ENCODE peak calls at places on chromosomes 3 and 15, in four cellular contexts. O is cardiac muscle cell, C is dorsolateral prefrontal cortex, G is transverse colon. T is an unnamed sample.

GRCh38 chr15:81723758-81724157 is 322.1 kb downstream of the MEX3B start:
- DNase-seq in O (no peak), C (no peak), G (no peak), T (no peak)

GRCh38 chr3:150739200-150739863 is 23.6 kb downstream of the SIAH2 start:
- DNase-seq in O (no peak), C (no peak), G (no peak), T (peak)

GRCh38 chr15:91790826-91791225 is 62.7 kb upstream of the SLCO3A1 start:
- DNase-seq in O (no peak), C (no peak), G (no peak), T (no peak)

GRCh38 chr15:37095197-37095992 is 5.0 kb downstream of the MEIS2 start:
- DNase-seq in O (no peak), C (no peak), G (no peak), T (no peak)

GRCh38 chr3:9915252-9916141 is 1.4 kb upstream of the IL17RC start:
- DNase-seq in O (peak), C (peak), G (peak), T (peak)

GRCh38 chr15:49045691-49046112 is 544 bp downstream of the SECISBP2L start:
- DNase-seq in O (peak), C (no peak), G (no peak), T (peak)

GRCh38 chr15:63046927-63047760 is 4.6 kb downstream of the TPM1 start:
- DNase-seq in O (peak), C (no peak), G (no peak), T (no peak)

GRCh38 chr3:8371085-8371551 is 130.5 kb upstream of the LMCD1 start:
- DNase-seq in O (no peak), C (no peak), G (no peak), T (no peak)

GRCh38 chr3:53629396-53629711 is 134.9 kb downstream of the CACNA1D start:
- DNase-seq in O (no peak), C (no peak), G (no peak), T (no peak)

GRCh38 chr15:81160312-81161214 is 26.5 kb downstream of the CFAP161 start:
- DNase-seq in O (no peak), C (no peak), G (peak), T (no peak)

GRCh38 chr3:18872466-18872865 is 275.8 kb upstream of the KCNH8 start:
- DNase-seq in O (no peak), C (no peak), G (no peak), T (peak)

GRCh38 chr15:57595011-57595866 is 3.5 kb downstream of the MYZAP start:
- DNase-seq in O (peak), C (no peak), G (no peak), T (no peak)

GRCh38 chr15:73346735-73347312 is 21.9 kb downstream of the HCN4 start:
- DNase-seq in O (peak), C (no peak), G (peak), T (peak)

GRCh38 chr15:60899322-60899966 is 329.7 kb downstream of the RORA start:
- DNase-seq in O (no peak), C (no peak), G (no peak), T (peak)

GRCh38 chr15:82178061-82178460 is 84.5 kb downstream of the EFL1 start:
- DNase-seq in O (no peak), C (no peak), G (no peak), T (no peak)

GRCh38 chr15:34239151-34239761 is 14.4 kb downstream of the EMC4 start:
- DNase-seq in O (no peak), C (no peak), G (no peak), T (peak)

GRCh38 chr3:160553829-160554228 is 11.5 kb downstream of the KPNA4 start:
- DNase-seq in O (no peak), C (no peak), G (no peak), T (no peak)

GRCh38 chr15:56835598-56836275 is 82.7 kb upstream of the TCF12 start:
- DNase-seq in O (no peak), C (no peak), G (no peak), T (no peak)

GRCh38 chr3:8457039-8457438 is 44.6 kb upstream of the LMCD1 start:
- DNase-seq in O (no peak), C (no peak), G (no peak), T (no peak)

GRCh38 chr3:94862703-94863102 is 799.8 kb downstream of the NSUN3 start:
- DNase-seq in O (peak), C (no peak), G (no peak), T (peak)

GRCh38 chr15:72491768-72492167 is 17.6 kb downstream of the ARIH1 start:
- DNase-seq in O (no peak), C (no peak), G (no peak), T (no peak)

GRCh38 chr3:31704651-31705179 is 172.0 kb downstream of the STT3B start:
- DNase-seq in O (no peak), C (no peak), G (peak), T (no peak)

GRCh38 chr15:88623061-88623460 is 1.9 kb downstream of the AEN start:
- DNase-seq in O (no peak), C (no peak), G (no peak), T (peak)

GRCh38 chr3:10374311-10374710 is 53.4 kb upstream of the SEC13 start:
- DNase-seq in O (no peak), C (no peak), G (no peak), T (no peak)

GRCh38 chr15:73021139-73021621 is 31.1 kb upstream of the NEO1 start:
- DNase-seq in O (peak), C (no peak), G (no peak), T (no peak)

GRCh38 chr3:89571707-89572106 is 464.3 kb downstream of the EPHA3 start:
- DNase-seq in O (peak), C (no peak), G (no peak), T (no peak)

GRCh38 chr3:191417457-191417729 is 43.6 kb upstream of the PYDC2 start:
- DNase-seq in O (no peak), C (no peak), G (no peak), T (no peak)

GRCh38 chr15:79724804-79725203 is 172.0 kb downstream of the MTHFS start:
- DNase-seq in O (no peak), C (no peak), G (no peak), T (no peak)

GRCh38 chr3:195241592-195242355 is 29.2 kb downstream of the XXYLT1 start:
- DNase-seq in O (no peak), C (no peak), G (no peak), T (no peak)

GRCh38 chr3:141876891-141877561 is 583 bp downstream of the ATP1B3 start:
- DNase-seq in O (peak), C (peak), G (peak), T (peak)

GRCh38 chr3:79211588-79212359 is 556.0 kb downstream of the ROBO1 start:
- DNase-seq in O (no peak), C (no peak), G (no peak), T (no peak)

GRCh38 chr3:112048911-112049310 is 14.4 kb downstream of the TMPRSS7 start:
- DNase-seq in O (peak), C (no peak), G (no peak), T (no peak)

GRCh38 chr3:20051123-20051806 is 11.0 kb downstream of the KAT2B start:
- DNase-seq in O (no peak), C (no peak), G (no peak), T (no peak)

GRCh38 chr3:71628571-71628970 is 45.0 kb upstream of the FOXP1 start:
- DNase-seq in O (no peak), C (no peak), G (no peak), T (no peak)
- H3K4me3 ChIP-seq in O (no peak), C (no peak), G (no peak), T (no peak)

GRCh38 chr3:56556908-56557814 is at the start of gene CCDC66:
- DNase-seq in O (peak), C (peak), G (peak), T (peak)
- TF ChIP-seq CTCF in O (peak), C (peak), G (peak), T (peak)

DNA sequence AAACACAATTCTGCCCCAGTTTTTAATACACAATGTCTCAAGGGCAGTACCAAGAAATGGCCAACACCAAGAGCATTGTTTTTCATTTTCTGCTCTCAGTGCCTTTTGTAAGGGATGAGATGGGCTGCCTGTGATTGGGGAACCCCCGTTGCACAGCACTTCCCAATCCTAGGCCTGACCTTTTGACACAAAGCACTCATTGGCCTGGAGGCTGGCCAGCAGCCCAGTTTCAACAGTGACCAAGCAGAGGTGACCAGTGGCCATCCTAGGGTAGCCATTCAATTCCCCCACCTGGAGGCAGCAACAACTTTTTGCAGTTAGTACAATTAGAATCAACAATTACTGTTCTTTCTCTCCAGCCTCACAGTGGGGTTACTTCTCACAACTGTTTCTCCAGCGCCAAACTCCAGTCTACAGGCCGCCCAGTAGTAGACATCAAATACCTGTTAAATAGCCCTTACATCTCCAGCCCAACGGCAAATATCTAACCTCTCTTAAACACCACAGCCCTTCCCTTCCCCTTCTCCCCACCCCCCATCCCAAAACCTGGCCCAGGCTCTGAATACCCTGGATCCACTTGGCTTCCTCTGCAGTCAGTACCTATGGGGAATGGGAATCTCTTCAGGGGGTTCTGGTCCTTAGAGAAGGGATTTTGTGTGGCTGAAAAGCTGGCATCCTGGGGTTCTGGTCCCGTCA is 8.9 kb upstream of the LRRC2 start:
- DNase-seq in O (no peak), C (no peak), G (no peak), T (no peak)
- H3K4me3 ChIP-seq in O (no peak), C (no peak), G (no peak), T (no peak)

DNA sequence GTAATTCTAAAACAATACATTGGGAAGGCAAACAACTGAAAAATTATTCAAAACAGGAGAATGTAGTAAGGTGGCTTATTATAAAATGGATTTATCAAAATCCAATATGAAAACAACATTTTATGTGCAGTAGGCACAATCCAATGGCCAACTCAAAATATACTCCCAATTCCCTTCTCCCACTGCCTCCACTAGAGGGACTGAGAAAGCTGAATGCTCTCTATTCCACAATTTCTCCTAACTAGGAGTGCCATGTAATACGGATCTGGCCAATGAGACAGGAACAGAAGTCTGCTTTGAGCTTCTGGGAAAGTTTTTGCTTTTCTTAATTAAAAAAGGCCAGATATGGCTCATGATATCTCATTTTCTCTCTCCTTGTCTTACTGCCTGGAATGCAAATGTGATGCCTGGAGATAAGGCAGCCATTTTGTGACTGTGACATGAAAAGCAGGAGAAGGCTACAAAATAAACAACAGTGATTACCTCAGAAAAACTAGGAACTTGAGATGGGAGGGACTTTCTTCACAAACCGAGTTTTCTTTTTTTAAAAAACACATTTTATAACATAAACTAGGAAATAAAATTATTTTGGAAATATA is 18.8 kb upstream of the VGLL4 start:
- DNase-seq in O (no peak), C (no peak), G (no peak), T (no peak)
- TF ChIP-seq CTCF in O (peak), C (no peak), G (peak), T (no peak)

DNA sequence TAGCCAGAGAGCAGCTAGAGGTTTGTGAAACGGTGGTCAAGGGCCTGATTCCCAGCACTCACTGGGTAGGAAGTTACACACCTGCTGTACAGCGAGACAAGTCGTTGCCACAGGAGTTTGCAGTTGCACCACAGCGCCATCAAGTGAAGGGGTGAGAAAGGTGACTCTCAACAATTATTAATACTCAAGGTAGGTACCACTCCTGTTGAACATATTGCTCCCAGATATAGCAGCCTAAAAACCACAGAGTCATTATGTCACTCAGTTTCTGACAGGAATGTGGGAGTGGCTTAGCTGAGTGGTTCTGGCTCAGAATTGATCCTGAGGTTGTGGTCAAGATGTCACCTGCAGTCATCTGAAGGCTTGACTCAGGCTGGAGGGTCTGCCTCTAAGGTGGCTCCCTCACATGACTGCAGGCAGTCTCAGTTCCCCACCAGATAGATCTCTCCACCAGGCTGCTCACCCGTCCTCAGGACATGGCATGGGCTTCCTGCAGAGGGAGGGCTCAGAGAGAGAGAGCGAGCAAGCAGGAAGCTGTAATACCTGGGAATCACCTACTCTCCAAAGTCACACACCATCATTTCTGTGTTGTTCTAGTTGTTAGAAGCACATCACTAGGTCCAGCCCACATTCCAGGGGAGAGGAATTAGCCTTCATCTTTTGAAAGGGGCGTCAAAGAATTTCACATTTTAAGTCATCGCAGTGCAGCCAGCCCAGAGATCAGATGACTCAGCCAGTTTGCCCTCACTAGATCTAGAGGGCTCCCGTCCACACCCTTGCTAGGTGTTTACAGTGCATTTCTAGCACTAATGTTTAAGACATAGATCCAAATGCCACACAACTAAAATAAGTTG is 17.0 kb upstream of the ANO10 start:
- DNase-seq in O (peak), C (no peak), G (peak), T (peak)
- H3K4me3 ChIP-seq in O (no peak), C (no peak), G (no peak), T (no peak)

GRCh38 chr3:138114988-138115971 is at the start of gene DZIP1L:
- DNase-seq in O (peak), C (no peak), G (peak), T (peak)
- TF ChIP-seq CTCF in O (peak), C (peak), G (peak), T (peak)

GRCh38 chr15:74870496-74871213 is 2.5 kb downstream of the SCAMP2 start:
- DNase-seq in O (no peak), C (no peak), G (no peak), T (peak)
- H3K4me3 ChIP-seq in O (peak), C (peak), G (no peak), T (peak)

GRCh38 chr15:50686468-50687301 is at the start of gene TRPM7:
- DNase-seq in O (peak), C (peak), G (peak), T (peak)
- TF ChIP-seq CTCF in O (peak), C (peak), G (no peak), T (no peak)

DNA sequence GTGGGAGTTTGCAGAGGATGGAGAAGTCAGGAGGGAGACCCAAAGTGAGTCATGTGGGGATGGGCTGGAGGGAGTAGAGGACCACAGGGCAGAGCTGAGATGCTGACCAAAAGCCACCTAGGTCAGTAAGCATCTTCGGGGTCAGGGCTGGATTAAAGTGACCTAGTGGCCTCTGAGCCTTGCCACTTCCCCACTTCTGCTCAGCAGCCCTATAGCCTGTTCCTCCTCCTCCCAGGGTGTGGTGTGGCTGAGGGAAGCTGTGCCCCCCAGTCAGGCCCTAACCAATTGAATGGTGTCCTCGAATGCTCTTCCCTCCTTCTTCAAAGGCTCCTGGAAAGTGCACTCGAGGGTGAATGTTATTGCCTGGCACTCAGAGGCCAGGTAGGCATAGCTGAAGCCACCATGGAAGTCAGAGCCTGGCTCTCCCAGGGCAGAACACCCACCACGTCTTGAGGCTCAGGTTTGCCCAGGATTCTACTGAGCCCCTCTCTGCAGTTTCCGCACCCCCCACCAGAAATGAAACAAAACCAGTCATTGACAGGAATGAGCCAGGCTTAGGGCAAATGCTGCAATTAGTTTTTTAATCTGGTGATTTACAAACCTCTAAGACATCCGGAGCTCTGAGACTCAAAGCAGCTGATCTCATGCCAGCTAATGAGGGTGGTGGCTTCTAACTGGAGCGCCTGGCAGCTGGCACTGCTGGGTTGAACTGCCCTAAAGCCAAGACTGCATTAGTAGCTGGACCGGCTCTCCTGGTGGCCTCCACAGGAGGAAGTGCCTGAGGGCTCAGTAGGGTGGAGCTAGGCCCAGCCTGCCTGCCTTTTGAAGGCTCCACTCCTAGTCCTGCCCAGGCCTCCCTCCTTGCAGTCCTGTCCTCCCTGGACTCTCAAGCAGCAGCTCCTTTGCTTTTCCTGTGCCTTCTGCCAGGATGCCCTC is 25.9 kb upstream of the VIPR1 start:
- DNase-seq in O (no peak), C (no peak), G (peak), T (no peak)
- H3K4me3 ChIP-seq in O (no peak), C (no peak), G (no peak), T (no peak)

T was measured in GM12865.